ENCODE peak calls at places on chromosomes 1 and 21, in six cellular contexts. X is activated naive CD8-positive, alpha-beta T cell treated with anti-CD3 and anti-CD28 coated beads, Interleukin-2, amount 50 U/mL, for 24 hours; H is sciatic nerve; R is amygdala; E is cardiac fibroblast; N is right atrium auricular region. S is an unnamed sample.

GRCh38 chr1:54403808-54404261 is 2.4 kb downstream of the SSBP3 start:
- DNase-seq in X (peak; percentile 44), H (no peak), R (no peak), E (peak; percentile 74), N (no peak), S (no peak)

GRCh38 chr1:156108057-156108456 is 6.5 kb upstream of the LMNA start:
- DNase-seq in X (no peak), H (no peak), R (no peak), E (no peak), N (no peak), S (no peak)

GRCh38 chr21:21345872-21346271 is 347.7 kb downstream of the NCAM2 start:
- DNase-seq in X (no peak), H (no peak), R (no peak), E (no peak), N (no peak), S (no peak)

GRCh38 chr1:59194621-59195020 is 102.3 kb upstream of the FGGY start:
- DNase-seq in X (no peak), H (no peak), R (no peak), E (no peak), N (no peak), S (no peak)

GRCh38 chr1:162984699-162985098 is 84.5 kb upstream of the RGS4 start:
- DNase-seq in X (no peak), H (no peak), R (no peak), E (peak; percentile 95), N (no peak), S (no peak)

GRCh38 chr21:27268290-27268689 is 301.4 kb upstream of the ADAMTS5 start:
- DNase-seq in X (no peak), H (no peak), R (no peak), E (peak; percentile 80), N (no peak), S (no peak)

GRCh38 chr1:217029311-217030157 is 306.3 kb upstream of the ESRRG start:
- DNase-seq in X (no peak), H (no peak), R (no peak), E (peak; percentile 65), N (no peak), S (no peak)

GRCh38 chr1:42334240-42335049 is 590 bp downstream of the FOXJ3 start:
- DNase-seq in X (peak; percentile 44), H (peak; percentile 76), R (peak; percentile 49), E (peak; percentile 63), N (peak; percentile 67), S (no peak)

GRCh38 chr21:21200103-21200938 is 202.1 kb downstream of the NCAM2 start:
- DNase-seq in X (peak; percentile 16), H (peak; percentile 61), R (no peak), E (peak; percentile 100), N (peak; percentile 84), S (no peak)

GRCh38 chr1:18836654-18837053 is 22.8 kb downstream of the TAS1R2 start:
- DNase-seq in X (no peak), H (no peak), R (no peak), E (no peak), N (no peak), S (no peak)

GRCh38 chr1:203215573-203215972 is 13.9 kb downstream of the CHIT1 start:
- DNase-seq in X (no peak), H (no peak), R (no peak), E (no peak), N (no peak), S (no peak)

GRCh38 chr1:121587777-121588176 is 403.0 kb downstream of the SRGAP2C start:
- DNase-seq in X (no peak), H (no peak), R (no peak), E (peak; percentile 86), N (no peak), S (no peak)

GRCh38 chr1:182392045-182393028 is 747 bp upstream of the GLUL start:
- DNase-seq in X (peak; percentile 20), H (no peak), R (no peak), E (peak; percentile 54), N (peak; percentile 62), S (peak; percentile 83)

GRCh38 chr1:37752583-37753471 is 12.1 kb downstream of the EPHA10 start:
- DNase-seq in X (peak; percentile 40), H (no peak), R (no peak), E (no peak), N (no peak), S (no peak)

GRCh38 chr1:197915797-197916686 is 1.1 kb upstream of the LHX9 start:
- DNase-seq in X (no peak), H (no peak), R (no peak), E (peak; percentile 62), N (no peak), S (no peak)

GRCh38 chr1:183879477-183879876 is 74.6 kb downstream of the RGL1 start:
- DNase-seq in X (no peak), H (no peak), R (no peak), E (peak; percentile 65), N (no peak), S (no peak)

GRCh38 chr1:236913371-236914037 is 90.7 kb downstream of the MT1HL1 start:
- DNase-seq in X (no peak), H (no peak), R (no peak), E (peak; percentile 36), N (no peak), S (no peak)

GRCh38 chr1:61448934-61449368 is 276.0 kb downstream of the TM2D1 start:
- DNase-seq in X (no peak), H (peak; percentile 83), R (no peak), E (peak; percentile 99), N (peak; percentile 97), S (no peak)

GRCh38 chr1:119815361-119815760 is 4.1 kb upstream of the REG4 start:
- DNase-seq in X (no peak), H (no peak), R (no peak), E (peak; percentile 5), N (no peak), S (no peak)

GRCh38 chr21:39087976-39088370 is 95.3 kb downstream of the PSMG1 start:
- DNase-seq in X (no peak), H (no peak), R (no peak), E (no peak), N (no peak), S (no peak)

GRCh38 chr21:43188181-43188580 is 19.4 kb downstream of the CRYAA start:
- DNase-seq in X (no peak), H (peak; percentile 40), R (no peak), E (no peak), N (no peak), S (no peak)

GRCh38 chr1:172332230-172332629 is 88.3 kb upstream of the C1orf105 start:
- DNase-seq in X (no peak), H (no peak), R (no peak), E (no peak), N (no peak), S (no peak)

GRCh38 chr1:212138441-212138840 is 102.9 kb downstream of the DTL start:
- DNase-seq in X (no peak), H (no peak), R (no peak), E (no peak), N (no peak), S (no peak)

GRCh38 chr1:154334647-154335350 is 9.5 kb downstream of the ATP8B2 start:
- DNase-seq in X (peak; percentile 94), H (peak; percentile 91), R (peak; percentile 56), E (peak; percentile 89), N (peak; percentile 89), S (peak; percentile 95)